ENCODE peak calls at places on chromosomes 11 and 22, in seven cellular contexts. One of them, this sample, is unnamed.
A peak's percentile ranks its signal among the peaks of the same experiment; 100 is the strongest.

GRCh38 chr11:34154059-34154875 is 48.8 kb downstream of the NAT10 start:
- DNase-seq in trophoblast cell: no peak
- DNase-seq in neuronal stem cell: no peak
- DNase-seq in mesenchymal stem cell: no peak
- DNase-seq in mesendoderm: no peak
- DNase-seq in H9: no peak
- DNase-seq in H1: no peak
- DNase-seq in this sample: no peak

GRCh38 chr22:19877626-19878339 is 23.1 kb upstream of the GNB1L start:
- DNase-seq in H1: peak; percentile 39
- DNase-seq in trophoblast cell: no peak
- DNase-seq in mesendoderm: no peak
- DNase-seq in H9: no peak
- DNase-seq in mesenchymal stem cell: peak; percentile 72
- DNase-seq in neuronal stem cell: no peak
- DNase-seq in this sample: peak; percentile 58

GRCh38 chr22:23068096-23068831 is 2.1 kb upstream of the GNAZ start:
- DNase-seq in mesendoderm: no peak
- DNase-seq in neuronal stem cell: no peak
- DNase-seq in H9: peak; percentile 15
- DNase-seq in H1: no peak
- DNase-seq in trophoblast cell: no peak
- DNase-seq in mesenchymal stem cell: no peak
- DNase-seq in this sample: no peak

GRCh38 chr11:46808804-46809431 is 37.2 kb downstream of the CKAP5 start:
- DNase-seq in neuronal stem cell: no peak
- DNase-seq in mesenchymal stem cell: peak; percentile 52
- DNase-seq in H9: no peak
- DNase-seq in H1: no peak
- DNase-seq in trophoblast cell: no peak
- DNase-seq in mesendoderm: peak; percentile 38
- DNase-seq in this sample: peak; percentile 49

GRCh38 chr11:67321313-67321871 is 18.1 kb downstream of the SSH3 start:
- DNase-seq in mesendoderm: no peak
- DNase-seq in mesenchymal stem cell: no peak
- DNase-seq in trophoblast cell: no peak
- DNase-seq in neuronal stem cell: no peak
- DNase-seq in H9: no peak
- DNase-seq in H1: no peak
- DNase-seq in this sample: no peak

GRCh38 chr22:48890693-48891554 is 936.7 kb downstream of the BRD1 start:
- DNase-seq in neuronal stem cell: no peak
- DNase-seq in mesendoderm: no peak
- DNase-seq in H1: peak; percentile 6
- DNase-seq in mesenchymal stem cell: no peak
- DNase-seq in trophoblast cell: no peak
- DNase-seq in H9: no peak
- DNase-seq in this sample: no peak

GRCh38 chr11:102603576-102603975 is 21.6 kb downstream of the MMP20 start:
- DNase-seq in H9: no peak
- DNase-seq in trophoblast cell: no peak
- DNase-seq in H1: no peak
- DNase-seq in mesenchymal stem cell: no peak
- DNase-seq in neuronal stem cell: no peak
- DNase-seq in mesendoderm: no peak
- DNase-seq in this sample: peak; percentile 27

GRCh38 chr11:80085563-80085962 is 644.7 kb upstream of the TENM4 start:
- DNase-seq in H9: no peak
- DNase-seq in H1: no peak
- DNase-seq in trophoblast cell: no peak
- DNase-seq in neuronal stem cell: no peak
- DNase-seq in mesenchymal stem cell: no peak
- DNase-seq in mesendoderm: no peak
- DNase-seq in this sample: no peak

GRCh38 chr11:91871048-91871447 is 353.6 kb upstream of the FAT3 start:
- DNase-seq in mesenchymal stem cell: no peak
- DNase-seq in H1: no peak
- DNase-seq in mesendoderm: no peak
- DNase-seq in neuronal stem cell: no peak
- DNase-seq in trophoblast cell: no peak
- DNase-seq in H9: no peak
- DNase-seq in this sample: no peak

GRCh38 chr11:986270-986951 is 50.1 kb downstream of the MUC6 start:
- DNase-seq in mesendoderm: no peak
- DNase-seq in neuronal stem cell: no peak
- DNase-seq in H9: no peak
- DNase-seq in trophoblast cell: peak; percentile 21
- DNase-seq in H1: no peak
- DNase-seq in mesenchymal stem cell: no peak
- DNase-seq in this sample: no peak

GRCh38 chr11:2437516-2437915 is 6.8 kb downstream of the TRPM5 start:
- DNase-seq in mesendoderm: no peak
- DNase-seq in H9: no peak
- DNase-seq in mesenchymal stem cell: no peak
- DNase-seq in trophoblast cell: no peak
- DNase-seq in H1: no peak
- DNase-seq in neuronal stem cell: no peak
- DNase-seq in this sample: no peak

GRCh38 chr11:4072668-4073285 is 21.8 kb upstream of the RRM1 start:
- DNase-seq in mesendoderm: peak; percentile 85
- DNase-seq in mesenchymal stem cell: peak; percentile 82
- DNase-seq in trophoblast cell: peak; percentile 54
- DNase-seq in neuronal stem cell: peak; percentile 63
- DNase-seq in H9: peak; percentile 50
- DNase-seq in H1: no peak
- DNase-seq in this sample: peak; percentile 80

GRCh38 chr11:73577496-73577917 is 20.4 kb downstream of the FAM168A start:
- DNase-seq in trophoblast cell: no peak
- DNase-seq in mesenchymal stem cell: no peak
- DNase-seq in mesendoderm: no peak
- DNase-seq in neuronal stem cell: no peak
- DNase-seq in H9: no peak
- DNase-seq in H1: no peak
- DNase-seq in this sample: peak; percentile 78

GRCh38 chr11:99068832-99069231 is 48.1 kb downstream of the CNTN5 start:
- DNase-seq in H1: no peak
- DNase-seq in H9: no peak
- DNase-seq in trophoblast cell: no peak
- DNase-seq in mesendoderm: peak; percentile 29
- DNase-seq in mesenchymal stem cell: no peak
- DNase-seq in neuronal stem cell: no peak
- DNase-seq in this sample: no peak

GRCh38 chr11:12979928-12980689 is 29.0 kb upstream of the RASSF10 start:
- DNase-seq in H1: no peak
- DNase-seq in mesenchymal stem cell: no peak
- DNase-seq in H9: no peak
- DNase-seq in neuronal stem cell: no peak
- DNase-seq in mesendoderm: peak; percentile 47
- DNase-seq in trophoblast cell: no peak
- DNase-seq in this sample: no peak

GRCh38 chr11:6315811-6316425 is 4.4 kb downstream of the CAVIN3 start:
- DNase-seq in H9: peak; percentile 78
- DNase-seq in mesenchymal stem cell: peak; percentile 73
- DNase-seq in trophoblast cell: peak; percentile 54
- DNase-seq in mesendoderm: peak; percentile 81
- DNase-seq in H1: peak; percentile 65
- DNase-seq in neuronal stem cell: peak; percentile 64
- DNase-seq in this sample: peak; percentile 65

GRCh38 chr22:49628351-49629023 is 199.2 kb downstream of the BRD1 start:
- DNase-seq in H1: no peak
- DNase-seq in trophoblast cell: no peak
- DNase-seq in H9: no peak
- DNase-seq in mesenchymal stem cell: no peak
- DNase-seq in mesendoderm: no peak
- DNase-seq in neuronal stem cell: peak; percentile 96
- DNase-seq in this sample: no peak

GRCh38 chr22:30290679-30291333 is 1.5 kb upstream of the CASTOR1 start:
- DNase-seq in neuronal stem cell: peak; percentile 20
- DNase-seq in trophoblast cell: peak; percentile 62
- DNase-seq in H1: no peak
- DNase-seq in H9: no peak
- DNase-seq in mesenchymal stem cell: peak; percentile 69
- DNase-seq in mesendoderm: peak; percentile 86
- DNase-seq in this sample: peak; percentile 48

GRCh38 chr11:75428989-75429640 is 3.9 kb downstream of the KLHL35 start:
- DNase-seq in trophoblast cell: no peak
- DNase-seq in H1: no peak
- DNase-seq in mesenchymal stem cell: no peak
- DNase-seq in mesendoderm: no peak
- DNase-seq in neuronal stem cell: no peak
- DNase-seq in H9: no peak
- DNase-seq in this sample: no peak

GRCh38 chr11:2930705-2931415 is 1.6 kb upstream of the PHLDA2 start:
- DNase-seq in trophoblast cell: peak; percentile 66
- DNase-seq in H1: peak; percentile 97
- DNase-seq in mesendoderm: peak; percentile 92
- DNase-seq in mesenchymal stem cell: peak; percentile 54
- DNase-seq in neuronal stem cell: peak; percentile 24
- DNase-seq in H9: peak; percentile 98
- DNase-seq in this sample: peak; percentile 23

GRCh38 chr11:127564803-127565202 is 564.2 kb upstream of the KIRREL3 start:
- DNase-seq in neuronal stem cell: no peak
- DNase-seq in H9: no peak
- DNase-seq in mesendoderm: peak; percentile 25
- DNase-seq in mesenchymal stem cell: peak; percentile 1
- DNase-seq in H1: no peak
- DNase-seq in trophoblast cell: no peak
- DNase-seq in this sample: peak; percentile 0
- H3K18ac ChIP-seq in neuronal stem cell: no peak overlapping the region
- H3K18ac ChIP-seq in H9: no peak overlapping the region
- H3K18ac ChIP-seq in mesendoderm: no peak overlapping the region
- H3K18ac ChIP-seq in mesenchymal stem cell: no peak overlapping the region
- H3K18ac ChIP-seq in H1: no peak overlapping the region
- H3K18ac ChIP-seq in trophoblast cell: no peak overlapping the region
- H3K18ac ChIP-seq in this sample: no peak overlapping the region

GRCh38 chr11:117438371-117439000 is 110.8 kb downstream of the CEP164 start:
- DNase-seq in trophoblast cell: peak; percentile 52
- DNase-seq in H1: no peak
- DNase-seq in mesenchymal stem cell: no peak
- DNase-seq in mesendoderm: no peak
- DNase-seq in H9: no peak
- DNase-seq in neuronal stem cell: no peak
- DNase-seq in this sample: peak; percentile 26

GRCh38 chr11:117435296-117435695 is 107.6 kb downstream of the CEP164 start:
- DNase-seq in trophoblast cell: no peak
- DNase-seq in mesendoderm: no peak
- DNase-seq in mesenchymal stem cell: no peak
- DNase-seq in H1: no peak
- DNase-seq in H9: no peak
- DNase-seq in neuronal stem cell: no peak
- DNase-seq in this sample: no peak

GRCh38 chr11:117437041-117437790 is 109.6 kb downstream of the CEP164 start:
- DNase-seq in neuronal stem cell: no peak
- DNase-seq in trophoblast cell: no peak
- DNase-seq in H9: no peak
- DNase-seq in mesendoderm: no peak
- DNase-seq in mesenchymal stem cell: no peak
- DNase-seq in H1: no peak
- DNase-seq in this sample: no peak

GRCh38 chr11:117439256-117439655 is 111.6 kb downstream of the CEP164 start:
- DNase-seq in neuronal stem cell: no peak
- DNase-seq in trophoblast cell: no peak
- DNase-seq in H1: no peak
- DNase-seq in mesenchymal stem cell: no peak
- DNase-seq in H9: no peak
- DNase-seq in mesendoderm: no peak
- DNase-seq in this sample: no peak

GRCh38 chr11:117437791-117438130 is 110.1 kb downstream of the CEP164 start:
- DNase-seq in mesenchymal stem cell: no peak
- DNase-seq in trophoblast cell: no peak
- DNase-seq in neuronal stem cell: no peak
- DNase-seq in H9: no peak
- DNase-seq in H1: no peak
- DNase-seq in mesendoderm: no peak
- DNase-seq in this sample: no peak
- H3K18ac ChIP-seq in mesenchymal stem cell: no peak overlapping the region
- H3K18ac ChIP-seq in trophoblast cell: no peak overlapping the region
- H3K18ac ChIP-seq in neuronal stem cell: peak overlapping the region; percentile 51
- H3K18ac ChIP-seq in H9: no peak overlapping the region
- H3K18ac ChIP-seq in H1: peak overlapping the region; percentile 60
- H3K18ac ChIP-seq in mesendoderm: no peak overlapping the region
- H3K18ac ChIP-seq in this sample: no peak overlapping the region

GRCh38 chr11:128854801-128855200 is 12.3 kb downstream of the KCNJ1 start:
- DNase-seq in H1: no peak
- DNase-seq in mesenchymal stem cell: no peak
- DNase-seq in H9: no peak
- DNase-seq in mesendoderm: no peak
- DNase-seq in neuronal stem cell: no peak
- DNase-seq in trophoblast cell: no peak
- DNase-seq in this sample: no peak

GRCh38 chr11:128859563-128860441 is 7.3 kb downstream of the KCNJ1 start:
- DNase-seq in H1: peak; percentile 99
- DNase-seq in mesendoderm: peak; percentile 85
- DNase-seq in neuronal stem cell: peak; percentile 69
- DNase-seq in trophoblast cell: peak; percentile 27
- DNase-seq in H9: peak; percentile 89
- DNase-seq in mesenchymal stem cell: peak; percentile 62
- DNase-seq in this sample: peak; percentile 47

GRCh38 chr11:128856241-128856640 is 10.9 kb downstream of the KCNJ1 start:
- DNase-seq in H1: no peak
- DNase-seq in trophoblast cell: no peak
- DNase-seq in mesendoderm: no peak
- DNase-seq in H9: no peak
- DNase-seq in neuronal stem cell: no peak
- DNase-seq in mesenchymal stem cell: no peak
- DNase-seq in this sample: no peak

GRCh38 chr11:128860571-128861361 is 6.3 kb downstream of the KCNJ1 start:
- DNase-seq in mesenchymal stem cell: no peak
- DNase-seq in neuronal stem cell: no peak
- DNase-seq in H9: no peak
- DNase-seq in H1: no peak
- DNase-seq in trophoblast cell: peak; percentile 28
- DNase-seq in mesendoderm: no peak
- DNase-seq in this sample: peak; percentile 7

DNA sequence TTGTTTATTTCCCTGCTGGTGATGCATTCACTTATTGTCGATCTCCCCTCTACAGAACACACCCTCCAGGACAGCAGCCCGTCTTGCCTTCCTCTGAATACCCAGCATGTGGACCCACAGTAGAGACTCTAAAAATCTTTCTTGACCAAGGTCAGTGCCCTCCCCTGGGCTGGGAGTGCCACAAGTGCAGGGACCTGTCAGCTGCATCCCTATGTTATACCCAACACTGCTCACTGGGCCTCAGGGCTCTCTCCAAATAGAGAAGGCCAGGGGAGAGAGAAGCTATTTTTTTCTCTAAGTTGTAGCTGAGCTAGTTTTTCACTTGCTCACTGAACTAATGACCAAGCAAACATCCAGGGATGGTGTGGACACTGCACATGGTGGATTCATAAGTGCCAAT is 9.8 kb downstream of the KCNJ1 start:
- DNase-seq in neuronal stem cell: no peak
- DNase-seq in H1: no peak
- DNase-seq in trophoblast cell: no peak
- DNase-seq in H9: no peak
- DNase-seq in mesenchymal stem cell: no peak
- DNase-seq in mesendoderm: no peak
- DNase-seq in this sample: no peak
- H3K18ac ChIP-seq in neuronal stem cell: no peak overlapping the region
- H3K18ac ChIP-seq in H1: no peak overlapping the region
- H3K18ac ChIP-seq in trophoblast cell: no peak overlapping the region
- H3K18ac ChIP-seq in H9: no peak overlapping the region
- H3K18ac ChIP-seq in mesenchymal stem cell: no peak overlapping the region
- H3K18ac ChIP-seq in mesendoderm: no peak overlapping the region
- H3K18ac ChIP-seq in this sample: no peak overlapping the region

GRCh38 chr11:89205378-89205777 is 27.7 kb downstream of the TYR start:
- DNase-seq in mesenchymal stem cell: no peak
- DNase-seq in mesendoderm: peak; percentile 4
- DNase-seq in trophoblast cell: no peak
- DNase-seq in neuronal stem cell: no peak
- DNase-seq in H9: no peak
- DNase-seq in H1: no peak
- DNase-seq in this sample: no peak
- H3K18ac ChIP-seq in mesenchymal stem cell: no peak overlapping the region
- H3K18ac ChIP-seq in mesendoderm: no peak overlapping the region
- H3K18ac ChIP-seq in trophoblast cell: no peak overlapping the region
- H3K18ac ChIP-seq in neuronal stem cell: no peak overlapping the region
- H3K18ac ChIP-seq in H9: no peak overlapping the region
- H3K18ac ChIP-seq in H1: no peak overlapping the region
- H3K18ac ChIP-seq in this sample: no peak overlapping the region